ENCODE peak calls at places on chromosomes 6 and 20, in nine cellular contexts. One of them, this sample, is unnamed.

GRCh38 chr6:128070406-128070805 is 169.5 kb upstream of the THEMIS start:
- DNase-seq in ACHN: no peak
- DNase-seq in KBM-7: no peak
- DNase-seq in GM23338: no peak
- DNase-seq in DMS153: no peak
- DNase-seq in activated gamma-delta T cell treated with anti-CD3 and anti-CD28 coated beads, Interleukin-2, amount 50 U/mL, for 16 hours: no peak
- DNase-seq in left colon: no peak
- DNase-seq in ureter: no peak
- DNase-seq in T47D: no peak
- DNase-seq in this sample: no peak

GRCh38 chr6:30972816-30973215 is 10.7 kb upstream of the MUC21 start:
- DNase-seq in left colon: no peak
- DNase-seq in T47D: no peak
- DNase-seq in KBM-7: no peak
- DNase-seq in DMS153: no peak
- DNase-seq in GM23338: no peak
- DNase-seq in ACHN: no peak
- DNase-seq in ureter: no peak
- DNase-seq in activated gamma-delta T cell treated with anti-CD3 and anti-CD28 coated beads, Interleukin-2, amount 50 U/mL, for 16 hours: no peak
- DNase-seq in this sample: no peak

GRCh38 chr6:155079985-155080452 is 84.9 kb downstream of the TIAM2 start:
- DNase-seq in DMS153: no peak
- DNase-seq in activated gamma-delta T cell treated with anti-CD3 and anti-CD28 coated beads, Interleukin-2, amount 50 U/mL, for 16 hours: no peak
- DNase-seq in left colon: no peak
- DNase-seq in ACHN: no peak
- DNase-seq in ureter: no peak
- DNase-seq in T47D: no peak
- DNase-seq in GM23338: no peak
- DNase-seq in KBM-7: peak
- DNase-seq in this sample: no peak

GRCh38 chr20:37644605-37645004 is 49.2 kb upstream of the CTNNBL1 start:
- DNase-seq in ACHN: no peak
- DNase-seq in activated gamma-delta T cell treated with anti-CD3 and anti-CD28 coated beads, Interleukin-2, amount 50 U/mL, for 16 hours: no peak
- DNase-seq in GM23338: no peak
- DNase-seq in DMS153: no peak
- DNase-seq in T47D: no peak
- DNase-seq in ureter: no peak
- DNase-seq in KBM-7: no peak
- DNase-seq in left colon: no peak
- DNase-seq in this sample: no peak

GRCh38 chr6:15946701-15947390 is 182.0 kb upstream of the MYLIP start:
- DNase-seq in DMS153: no peak
- DNase-seq in KBM-7: no peak
- DNase-seq in ACHN: no peak
- DNase-seq in left colon: no peak
- DNase-seq in T47D: no peak
- DNase-seq in GM23338: no peak
- DNase-seq in activated gamma-delta T cell treated with anti-CD3 and anti-CD28 coated beads, Interleukin-2, amount 50 U/mL, for 16 hours: no peak
- DNase-seq in ureter: no peak
- DNase-seq in this sample: no peak

GRCh38 chr6:136178749-136179148 is 71.4 kb downstream of the MTFR2 start:
- DNase-seq in left colon: no peak
- DNase-seq in activated gamma-delta T cell treated with anti-CD3 and anti-CD28 coated beads, Interleukin-2, amount 50 U/mL, for 16 hours: no peak
- DNase-seq in T47D: no peak
- DNase-seq in ureter: no peak
- DNase-seq in ACHN: no peak
- DNase-seq in GM23338: no peak
- DNase-seq in KBM-7: no peak
- DNase-seq in DMS153: no peak
- DNase-seq in this sample: no peak

GRCh38 chr6:141158740-141159139 is 974.0 kb upstream of the GJE1 start:
- DNase-seq in ureter: no peak
- DNase-seq in activated gamma-delta T cell treated with anti-CD3 and anti-CD28 coated beads, Interleukin-2, amount 50 U/mL, for 16 hours: no peak
- DNase-seq in left colon: no peak
- DNase-seq in KBM-7: no peak
- DNase-seq in T47D: no peak
- DNase-seq in DMS153: no peak
- DNase-seq in GM23338: no peak
- DNase-seq in ACHN: no peak
- DNase-seq in this sample: no peak

GRCh38 chr6:113120214-113120576 is 737.0 kb upstream of the MARCKS start:
- DNase-seq in DMS153: no peak
- DNase-seq in KBM-7: no peak
- DNase-seq in T47D: no peak
- DNase-seq in activated gamma-delta T cell treated with anti-CD3 and anti-CD28 coated beads, Interleukin-2, amount 50 U/mL, for 16 hours: no peak
- DNase-seq in left colon: no peak
- DNase-seq in ACHN: peak
- DNase-seq in ureter: no peak
- DNase-seq in GM23338: no peak
- DNase-seq in this sample: no peak

GRCh38 chr20:63819224-63819917 is 11.7 kb downstream of the ZBTB46 start:
- DNase-seq in ureter: no peak
- DNase-seq in ACHN: no peak
- DNase-seq in DMS153: no peak
- DNase-seq in left colon: no peak
- DNase-seq in activated gamma-delta T cell treated with anti-CD3 and anti-CD28 coated beads, Interleukin-2, amount 50 U/mL, for 16 hours: no peak
- DNase-seq in T47D: peak
- DNase-seq in KBM-7: no peak
- DNase-seq in GM23338: peak
- DNase-seq in this sample: no peak

GRCh38 chr20:58891686-58892125 is 39.2 kb downstream of the GNAS start:
- DNase-seq in DMS153: peak
- DNase-seq in T47D: peak
- DNase-seq in activated gamma-delta T cell treated with anti-CD3 and anti-CD28 coated beads, Interleukin-2, amount 50 U/mL, for 16 hours: no peak
- DNase-seq in left colon: no peak
- DNase-seq in GM23338: peak
- DNase-seq in ureter: no peak
- DNase-seq in KBM-7: peak
- DNase-seq in ACHN: no peak
- DNase-seq in this sample: no peak

GRCh38 chr20:31740208-31740607 is 1.1 kb downstream of the TPX2 start:
- DNase-seq in ureter: no peak
- DNase-seq in GM23338: no peak
- DNase-seq in left colon: no peak
- DNase-seq in DMS153: no peak
- DNase-seq in activated gamma-delta T cell treated with anti-CD3 and anti-CD28 coated beads, Interleukin-2, amount 50 U/mL, for 16 hours: no peak
- DNase-seq in KBM-7: peak
- DNase-seq in T47D: no peak
- DNase-seq in ACHN: peak
- DNase-seq in this sample: no peak

GRCh38 chr20:48194578-48194977 is 409.3 kb upstream of the SULF2 start:
- DNase-seq in ACHN: no peak
- DNase-seq in ureter: no peak
- DNase-seq in GM23338: no peak
- DNase-seq in activated gamma-delta T cell treated with anti-CD3 and anti-CD28 coated beads, Interleukin-2, amount 50 U/mL, for 16 hours: no peak
- DNase-seq in KBM-7: no peak
- DNase-seq in T47D: no peak
- DNase-seq in left colon: no peak
- DNase-seq in DMS153: peak
- DNase-seq in this sample: no peak

GRCh38 chr20:16107172-16107870 is 465.9 kb downstream of the KIF16B start:
- DNase-seq in ureter: no peak
- DNase-seq in ACHN: no peak
- DNase-seq in left colon: no peak
- DNase-seq in T47D: no peak
- DNase-seq in GM23338: no peak
- DNase-seq in activated gamma-delta T cell treated with anti-CD3 and anti-CD28 coated beads, Interleukin-2, amount 50 U/mL, for 16 hours: no peak
- DNase-seq in KBM-7: no peak
- DNase-seq in DMS153: no peak
- DNase-seq in this sample: no peak

GRCh38 chr20:22568872-22569344 is 15.5 kb downstream of the FOXA2 start:
- DNase-seq in left colon: no peak
- DNase-seq in GM23338: no peak
- DNase-seq in KBM-7: no peak
- DNase-seq in DMS153: peak
- DNase-seq in ureter: peak
- DNase-seq in activated gamma-delta T cell treated with anti-CD3 and anti-CD28 coated beads, Interleukin-2, amount 50 U/mL, for 16 hours: no peak
- DNase-seq in ACHN: no peak
- DNase-seq in T47D: no peak
- DNase-seq in this sample: no peak

GRCh38 chr6:89204096-89204495 is 13.1 kb downstream of the GABRR1 start:
- DNase-seq in T47D: no peak
- DNase-seq in left colon: no peak
- DNase-seq in KBM-7: no peak
- DNase-seq in ureter: no peak
- DNase-seq in ACHN: no peak
- DNase-seq in DMS153: no peak
- DNase-seq in activated gamma-delta T cell treated with anti-CD3 and anti-CD28 coated beads, Interleukin-2, amount 50 U/mL, for 16 hours: no peak
- DNase-seq in GM23338: no peak
- DNase-seq in this sample: no peak

GRCh38 chr20:13469262-13469661 is 169.5 kb downstream of the TASP1 start:
- DNase-seq in T47D: no peak
- DNase-seq in ACHN: peak
- DNase-seq in left colon: no peak
- DNase-seq in activated gamma-delta T cell treated with anti-CD3 and anti-CD28 coated beads, Interleukin-2, amount 50 U/mL, for 16 hours: no peak
- DNase-seq in KBM-7: no peak
- DNase-seq in ureter: no peak
- DNase-seq in DMS153: no peak
- DNase-seq in GM23338: no peak
- DNase-seq in this sample: no peak

GRCh38 chr6:3806169-3806922 is 42.8 kb upstream of the FAM50B start:
- DNase-seq in KBM-7: no peak
- DNase-seq in ureter: no peak
- DNase-seq in GM23338: no peak
- DNase-seq in left colon: no peak
- DNase-seq in T47D: no peak
- DNase-seq in activated gamma-delta T cell treated with anti-CD3 and anti-CD28 coated beads, Interleukin-2, amount 50 U/mL, for 16 hours: no peak
- DNase-seq in ACHN: no peak
- DNase-seq in DMS153: no peak
- DNase-seq in this sample: no peak

GRCh38 chr20:49896204-49896603 is 19.1 kb downstream of the SPATA2 start:
- DNase-seq in left colon: no peak
- DNase-seq in activated gamma-delta T cell treated with anti-CD3 and anti-CD28 coated beads, Interleukin-2, amount 50 U/mL, for 16 hours: no peak
- DNase-seq in DMS153: no peak
- DNase-seq in GM23338: no peak
- DNase-seq in T47D: no peak
- DNase-seq in ACHN: no peak
- DNase-seq in ureter: no peak
- DNase-seq in KBM-7: no peak
- DNase-seq in this sample: no peak

GRCh38 chr6:170290306-170291128 is at the start of gene DLL1:
- DNase-seq in GM23338: peak
- DNase-seq in ACHN: peak
- DNase-seq in activated gamma-delta T cell treated with anti-CD3 and anti-CD28 coated beads, Interleukin-2, amount 50 U/mL, for 16 hours: no peak
- DNase-seq in left colon: no peak
- DNase-seq in KBM-7: peak
- DNase-seq in DMS153: peak
- DNase-seq in ureter: peak
- DNase-seq in T47D: no peak
- DNase-seq in this sample: peak

GRCh38 chr6:148179786-148180185 is 162.9 kb upstream of the SASH1 start:
- DNase-seq in ureter: no peak
- DNase-seq in ACHN: peak
- DNase-seq in T47D: no peak
- DNase-seq in left colon: no peak
- DNase-seq in KBM-7: peak
- DNase-seq in activated gamma-delta T cell treated with anti-CD3 and anti-CD28 coated beads, Interleukin-2, amount 50 U/mL, for 16 hours: no peak
- DNase-seq in GM23338: peak
- DNase-seq in DMS153: no peak
- DNase-seq in this sample: no peak

GRCh38 chr20:51460163-51460562 is 82.4 kb downstream of the NFATC2 start:
- DNase-seq in DMS153: no peak
- DNase-seq in left colon: no peak
- DNase-seq in activated gamma-delta T cell treated with anti-CD3 and anti-CD28 coated beads, Interleukin-2, amount 50 U/mL, for 16 hours: no peak
- DNase-seq in GM23338: no peak
- DNase-seq in ACHN: no peak
- DNase-seq in T47D: no peak
- DNase-seq in ureter: no peak
- DNase-seq in KBM-7: no peak
- DNase-seq in this sample: no peak

GRCh38 chr6:16823700-16824352 is 62.6 kb upstream of the ATXN1 start:
- DNase-seq in T47D: no peak
- DNase-seq in activated gamma-delta T cell treated with anti-CD3 and anti-CD28 coated beads, Interleukin-2, amount 50 U/mL, for 16 hours: no peak
- DNase-seq in GM23338: no peak
- DNase-seq in left colon: no peak
- DNase-seq in ACHN: no peak
- DNase-seq in KBM-7: no peak
- DNase-seq in ureter: no peak
- DNase-seq in DMS153: no peak
- DNase-seq in this sample: no peak

GRCh38 chr20:3459881-3460307 is 10.9 kb upstream of the ATRN start:
- DNase-seq in GM23338: no peak
- DNase-seq in KBM-7: no peak
- DNase-seq in T47D: no peak
- DNase-seq in ureter: no peak
- DNase-seq in left colon: no peak
- DNase-seq in DMS153: no peak
- DNase-seq in ACHN: no peak
- DNase-seq in activated gamma-delta T cell treated with anti-CD3 and anti-CD28 coated beads, Interleukin-2, amount 50 U/mL, for 16 hours: no peak
- DNase-seq in this sample: no peak

GRCh38 chr6:53361549-53362031 is 12.8 kb upstream of the ELOVL5 start:
- DNase-seq in T47D: no peak
- DNase-seq in DMS153: no peak
- DNase-seq in GM23338: no peak
- DNase-seq in ureter: no peak
- DNase-seq in left colon: no peak
- DNase-seq in ACHN: no peak
- DNase-seq in activated gamma-delta T cell treated with anti-CD3 and anti-CD28 coated beads, Interleukin-2, amount 50 U/mL, for 16 hours: peak
- DNase-seq in KBM-7: peak
- DNase-seq in this sample: no peak

GRCh38 chr6:161547617-161548016 is 273.8 kb upstream of the AGPAT4 start:
- DNase-seq in T47D: no peak
- DNase-seq in KBM-7: peak
- DNase-seq in activated gamma-delta T cell treated with anti-CD3 and anti-CD28 coated beads, Interleukin-2, amount 50 U/mL, for 16 hours: no peak
- DNase-seq in ureter: no peak
- DNase-seq in ACHN: no peak
- DNase-seq in GM23338: no peak
- DNase-seq in left colon: no peak
- DNase-seq in DMS153: peak
- DNase-seq in this sample: no peak

GRCh38 chr6:105780146-105780860 is 305.8 kb upstream of the PRDM1 start:
- DNase-seq in left colon: no peak
- DNase-seq in ACHN: no peak
- DNase-seq in GM23338: no peak
- DNase-seq in T47D: no peak
- DNase-seq in DMS153: peak
- DNase-seq in ureter: no peak
- DNase-seq in activated gamma-delta T cell treated with anti-CD3 and anti-CD28 coated beads, Interleukin-2, amount 50 U/mL, for 16 hours: no peak
- DNase-seq in KBM-7: no peak
- DNase-seq in this sample: no peak

GRCh38 chr6:168060521-168060931 is 18.5 kb downstream of the FRMD1 start:
- DNase-seq in T47D: no peak
- DNase-seq in left colon: peak
- DNase-seq in ACHN: peak
- DNase-seq in KBM-7: no peak
- DNase-seq in activated gamma-delta T cell treated with anti-CD3 and anti-CD28 coated beads, Interleukin-2, amount 50 U/mL, for 16 hours: no peak
- DNase-seq in GM23338: peak
- DNase-seq in ureter: peak
- DNase-seq in DMS153: peak
- DNase-seq in this sample: no peak

GRCh38 chr6:152648090-152648489 is 10.9 kb upstream of the SYNE1 start:
- DNase-seq in ureter: no peak
- DNase-seq in KBM-7: no peak
- DNase-seq in ACHN: no peak
- DNase-seq in DMS153: no peak
- DNase-seq in activated gamma-delta T cell treated with anti-CD3 and anti-CD28 coated beads, Interleukin-2, amount 50 U/mL, for 16 hours: no peak
- DNase-seq in left colon: no peak
- DNase-seq in T47D: no peak
- DNase-seq in GM23338: no peak
- DNase-seq in this sample: no peak

GRCh38 chr6:69580696-69581095 is 216.1 kb downstream of the LMBRD1 start:
- DNase-seq in GM23338: no peak
- DNase-seq in left colon: no peak
- DNase-seq in ACHN: no peak
- DNase-seq in activated gamma-delta T cell treated with anti-CD3 and anti-CD28 coated beads, Interleukin-2, amount 50 U/mL, for 16 hours: no peak
- DNase-seq in T47D: no peak
- DNase-seq in ureter: no peak
- DNase-seq in DMS153: no peak
- DNase-seq in KBM-7: no peak
- DNase-seq in this sample: no peak

GRCh38 chr20:3166913-3167342 is 6.4 kb downstream of the LZTS3 start:
- DNase-seq in DMS153: no peak
- DNase-seq in ACHN: no peak
- DNase-seq in left colon: no peak
- DNase-seq in ureter: no peak
- DNase-seq in activated gamma-delta T cell treated with anti-CD3 and anti-CD28 coated beads, Interleukin-2, amount 50 U/mL, for 16 hours: no peak
- DNase-seq in KBM-7: no peak
- DNase-seq in T47D: no peak
- DNase-seq in GM23338: no peak
- DNase-seq in this sample: no peak

GRCh38 chr6:166616261-166617226 is 10.5 kb downstream of the RPS6KA2 start:
- DNase-seq in ACHN: no peak
- DNase-seq in T47D: no peak
- DNase-seq in DMS153: no peak
- DNase-seq in KBM-7: no peak
- DNase-seq in activated gamma-delta T cell treated with anti-CD3 and anti-CD28 coated beads, Interleukin-2, amount 50 U/mL, for 16 hours: no peak
- DNase-seq in GM23338: no peak
- DNase-seq in ureter: peak
- DNase-seq in left colon: no peak
- DNase-seq in this sample: no peak

This sample was measured in NCI-H510A.